ENCODE peak calls at places on chromosome 13, in four cellular contexts. Q is GM12878, R is A549, S is GM23338. I is an unnamed sample.

GRCh38 chr13:26991508-26992181 is 180.0 kb downstream of the USP12 start:
- DNase-seq in R (no peak), S (no peak), Q (no peak), I (no peak)

GRCh38 chr13:24627090-24627714 is 53.0 kb upstream of the ATP12A start:
- DNase-seq in S (peak), R (peak), Q (no peak), I (peak)

GRCh38 chr13:99087130-99087953 is 109.5 kb upstream of the DOCK9 start:
- DNase-seq in S (peak), Q (peak), R (peak), I (peak)

GRCh38 chr13:30869491-30869890 is 36.6 kb upstream of the MEDAG start:
- DNase-seq in S (no peak), R (no peak), Q (no peak), I (no peak)

GRCh38 chr13:48043789-48044503 is 6.4 kb downstream of the NUDT15 start:
- DNase-seq in R (no peak), Q (no peak), S (no peak), I (no peak)

GRCh38 chr13:111360452-111360851 is 40.0 kb downstream of the TEX29 start:
- DNase-seq in S (no peak), Q (no peak), R (no peak), I (no peak)

GRCh38 chr13:24097667-24098066 is 62.9 kb upstream of the SPATA13 start:
- DNase-seq in R (no peak), S (no peak), Q (no peak), I (no peak)

GRCh38 chr13:98406475-98406874 is 170.4 kb downstream of the STK24 start:
- DNase-seq in S (no peak), Q (no peak), R (no peak), I (no peak)

GRCh38 chr13:96475103-96475502 is 385.2 kb downstream of the HS6ST3 start:
- DNase-seq in Q (no peak), S (no peak), R (no peak), I (no peak)

GRCh38 chr13:36089130-36089529 is 42.1 kb downstream of the DCLK1 start:
- DNase-seq in S (no peak), Q (no peak), R (no peak), I (no peak)

GRCh38 chr13:97631158-97631557 is 197.2 kb downstream of the RAP2A start:
- DNase-seq in Q (no peak), S (peak), R (no peak), I (peak)

GRCh38 chr13:49023441-49023840 is 47.7 kb downstream of the FNDC3A start:
- DNase-seq in S (no peak), Q (no peak), R (no peak), I (no peak)

GRCh38 chr13:89294115-89294867 is 1623.1 kb downstream of the SLITRK5 start:
- DNase-seq in S (peak), Q (no peak), R (no peak), I (no peak)

GRCh38 chr13:79541426-79542049 is 60.6 kb downstream of the NDFIP2 start:
- DNase-seq in Q (peak), R (peak), S (peak), I (peak)

GRCh38 chr13:41244555-41244954 is 18.8 kb downstream of the MTRF1 start:
- DNase-seq in Q (no peak), S (peak), R (no peak), I (no peak)

GRCh38 chr13:50421457-50422130 is 406.4 kb downstream of the KCNRG start:
- DNase-seq in S (no peak), Q (no peak), R (no peak), I (no peak)

GRCh38 chr13:102993348-102993747 is 72.9 kb downstream of the SLC10A2 start:
- DNase-seq in S (no peak), Q (no peak), R (no peak), I (no peak)

GRCh38 chr13:44756411-44756810 is 180.3 kb upstream of the TSC22D1 start:
- DNase-seq in R (no peak), Q (no peak), S (no peak), I (no peak)

GRCh38 chr13:31048521-31048920 is 113.2 kb downstream of the HSPH1 start:
- DNase-seq in S (peak), Q (no peak), R (no peak), I (no peak)

GRCh38 chr13:108225440-108225839 is 7.2 kb downstream of the ABHD13 start:
- DNase-seq in Q (no peak), S (no peak), R (no peak), I (no peak)

GRCh38 chr13:39894586-39894985 is 239.1 kb downstream of the COG6 start:
- DNase-seq in Q (no peak), R (no peak), S (no peak), I (no peak)

GRCh38 chr13:20332361-20333096 is 100.4 kb upstream of the GJB6 start:
- DNase-seq in S (no peak), Q (no peak), R (no peak), I (no peak)

GRCh38 chr13:113978741-113979481 is 5.0 kb upstream of the C13orf46 start:
- DNase-seq in S (no peak), Q (no peak), R (no peak), I (no peak)

GRCh38 chr13:113979791-113980471 is 6.1 kb upstream of the C13orf46 start:
- DNase-seq in S (no peak), Q (no peak), R (no peak), I (no peak)

GRCh38 chr13:113981611-113982295 is 7.9 kb upstream of the C13orf46 start:
- DNase-seq in S (no peak), Q (no peak), R (no peak), I (no peak)

GRCh38 chr13:113981201-113981605 is 7.3 kb upstream of the C13orf46 start:
- DNase-seq in R (peak), Q (no peak), S (no peak), I (no peak)

DNA sequence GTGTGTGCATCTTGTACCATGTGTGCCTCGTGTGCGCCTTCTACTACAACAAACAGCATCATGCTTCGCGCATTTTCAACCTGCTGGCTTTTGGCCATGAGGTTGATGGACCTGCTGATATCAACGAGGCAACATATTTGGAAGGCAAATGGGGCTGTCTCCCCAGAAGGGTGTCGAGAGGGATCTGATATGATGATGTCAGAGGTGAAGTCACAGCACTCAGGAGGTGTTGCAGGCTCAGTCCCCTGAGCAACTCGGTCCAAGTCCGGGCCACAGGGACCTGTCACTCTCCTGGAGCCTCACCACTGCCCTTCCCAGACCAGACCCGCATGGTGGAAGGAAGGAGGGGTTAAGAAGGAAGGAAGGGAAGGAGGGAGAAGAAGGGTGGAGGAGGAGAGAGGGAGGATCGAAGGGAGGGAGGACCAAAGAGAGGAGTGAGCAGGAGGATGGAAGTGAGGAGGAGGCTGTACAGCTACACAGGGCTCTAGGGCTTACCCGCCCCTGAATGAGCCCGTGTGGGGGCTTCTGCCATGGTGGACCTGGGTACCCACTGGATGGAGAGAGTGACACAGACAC is 6.7 kb upstream of the C13orf46 start:
- DNase-seq in R (no peak), S (no peak), Q (no peak), I (no peak)
- TF ChIP-seq JUNB in R (no peak), S (no peak), Q (no peak), I (no peak)

DNA sequence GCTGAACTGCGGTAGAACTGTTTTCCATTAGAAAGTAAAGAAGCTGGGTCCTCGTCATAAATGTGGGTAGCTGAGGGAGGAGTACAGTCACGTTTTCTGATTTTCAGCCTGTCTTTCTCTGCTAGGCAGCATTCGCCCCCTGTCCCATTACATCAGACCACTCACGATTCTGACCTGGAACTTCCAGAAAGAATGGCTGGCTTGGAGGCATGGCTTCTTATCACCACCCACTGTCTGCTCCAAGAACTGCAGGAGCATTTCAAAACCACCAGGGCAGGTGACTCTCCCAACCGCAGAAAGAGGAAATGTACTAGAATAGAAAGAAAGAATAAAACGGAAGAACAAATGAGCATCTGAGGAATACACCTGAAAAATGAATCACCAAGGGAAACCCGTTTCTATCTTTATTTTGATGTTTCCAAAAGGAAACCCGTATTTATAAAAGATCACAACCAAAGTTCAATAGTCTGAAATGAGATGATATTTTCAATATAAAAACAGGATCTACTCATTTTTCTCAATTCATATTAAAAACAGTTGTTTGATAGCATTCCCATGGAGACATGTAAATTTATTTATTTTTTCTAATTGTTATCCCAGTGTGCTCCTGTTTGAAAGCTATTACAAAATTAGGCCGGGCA is 22.1 kb upstream of the POMP start:
- DNase-seq in S (peak), R (peak), Q (peak), I (peak)
- TF ChIP-seq JUNB in S (no peak), R (no peak), Q (peak), I (no peak)

GRCh38 chr13:25882732-25883357 is 169.0 kb downstream of the SHISA2 start:
- DNase-seq in S (no peak), Q (no peak), R (no peak), I (no peak)
- TF ChIP-seq JUNB in S (no peak), Q (no peak), R (no peak), I (no peak)

GRCh38 chr13:46388846-46389245 is 1.8 kb upstream of the RUBCNL start:
- DNase-seq in S (peak), R (no peak), Q (no peak), I (no peak)

GRCh38 chr13:46386426-46386995 is 541 bp downstream of the RUBCNL start:
- DNase-seq in Q (no peak), R (no peak), S (peak), I (no peak)

GRCh38 chr13:46388308-46388707 is 1.3 kb upstream of the RUBCNL start:
- DNase-seq in Q (no peak), S (no peak), R (no peak), I (no peak)

GRCh38 chr13:46385946-46386345 is 1.1 kb downstream of the RUBCNL start:
- DNase-seq in S (peak), Q (no peak), R (no peak), I (no peak)

DNA sequence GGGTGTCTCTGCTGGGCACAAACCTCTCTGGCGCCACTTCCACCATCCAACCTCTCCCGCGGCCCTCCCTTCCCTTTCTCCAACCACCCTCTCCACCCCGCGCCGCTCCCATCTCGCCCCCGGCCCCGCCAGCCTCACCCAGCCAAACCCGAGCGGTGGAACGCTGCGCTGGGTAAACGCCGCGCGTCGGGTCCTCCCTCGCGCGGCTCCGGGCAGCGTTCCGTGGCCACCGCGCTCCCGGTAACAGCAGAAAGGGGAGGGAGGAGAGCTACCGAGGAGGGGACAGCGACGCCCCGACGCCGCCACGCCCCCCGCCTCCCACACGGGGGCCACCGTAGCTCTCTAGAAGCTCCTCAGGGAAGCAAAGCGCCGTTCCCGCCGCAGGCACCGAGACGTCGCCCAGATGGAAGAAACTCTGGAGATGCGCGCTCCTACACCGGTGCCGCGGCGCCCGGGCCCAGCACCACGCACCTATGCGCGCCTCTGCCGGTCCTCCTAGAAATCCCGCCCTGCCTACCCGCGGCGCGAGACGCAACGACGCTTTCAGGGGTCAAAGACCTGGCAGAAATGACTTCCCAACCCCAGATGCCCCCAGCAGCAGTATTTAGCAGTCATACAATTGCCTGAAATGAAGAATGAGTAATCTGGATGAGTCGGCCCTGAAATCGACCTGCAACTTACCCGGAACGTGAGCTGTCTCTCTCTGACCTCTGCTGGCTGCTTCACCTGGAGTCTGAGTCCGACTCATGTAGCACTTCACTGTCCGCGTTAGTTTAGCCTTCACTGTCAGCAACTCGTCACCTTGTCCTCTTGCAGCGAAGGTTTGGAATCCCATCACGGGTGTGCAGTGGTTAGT is at the start of gene RUBCNL:
- DNase-seq in S (peak), R (no peak), Q (no peak), I (no peak)
- TF ChIP-seq JUNB in S (no peak), R (no peak), Q (no peak), I (no peak)

GRCh38 chr13:114264886-114265611 is 16.4 kb upstream of the UPF3A start:
- DNase-seq in R (no peak), Q (no peak), S (no peak), I (no peak)
- TF ChIP-seq JUNB in R (no peak), Q (no peak), S (no peak), I (no peak)